ENCODE peak calls at places on chromosomes 6 and 20, in four cellular contexts. One of them, this sample, is unnamed.

GRCh38 chr6:1291381-1291780 is 20.5 kb upstream of the FOXQ1 start:
- DNase-seq in IMR-90: no peak
- DNase-seq in mesenchymal stem cell: no peak
- DNase-seq in neuronal stem cell: no peak
- DNase-seq in this sample: no peak

GRCh38 chr6:55882731-55883595 is 7.6 kb upstream of the BMP5 start:
- DNase-seq in IMR-90: peak; percentile 84
- DNase-seq in mesenchymal stem cell: peak; percentile 73
- DNase-seq in neuronal stem cell: no peak
- DNase-seq in this sample: peak; percentile 59

GRCh38 chr6:67393356-67393755 is 1241.7 kb upstream of the ADGRB3 start:
- DNase-seq in IMR-90: no peak
- DNase-seq in mesenchymal stem cell: no peak
- DNase-seq in neuronal stem cell: no peak
- DNase-seq in this sample: no peak

GRCh38 chr6:108632441-108632840 is 71.7 kb downstream of the FOXO3 start:
- DNase-seq in IMR-90: no peak
- DNase-seq in mesenchymal stem cell: no peak
- DNase-seq in neuronal stem cell: no peak
- DNase-seq in this sample: no peak

GRCh38 chr20:58160451-58161051 is 67.9 kb downstream of the ANKRD60 start:
- DNase-seq in IMR-90: peak; percentile 17
- DNase-seq in mesenchymal stem cell: no peak
- DNase-seq in neuronal stem cell: no peak
- DNase-seq in this sample: no peak

GRCh38 chr20:36298061-36298460 is 8.1 kb upstream of the DLGAP4 start:
- DNase-seq in IMR-90: no peak
- DNase-seq in mesenchymal stem cell: no peak
- DNase-seq in neuronal stem cell: no peak
- DNase-seq in this sample: no peak

GRCh38 chr20:17431621-17432364 is 99.4 kb downstream of the BFSP1 start:
- DNase-seq in IMR-90: peak; percentile 44
- DNase-seq in mesenchymal stem cell: peak; percentile 50
- DNase-seq in neuronal stem cell: peak; percentile 72
- DNase-seq in this sample: peak; percentile 45

GRCh38 chr6:69631552-69632346 is 165.1 kb downstream of the LMBRD1 start:
- DNase-seq in IMR-90: no peak
- DNase-seq in mesenchymal stem cell: no peak
- DNase-seq in neuronal stem cell: peak; percentile 11
- DNase-seq in this sample: no peak

GRCh38 chr6:157898169-157898568 is 75.1 kb downstream of the SNX9 start:
- DNase-seq in IMR-90: no peak
- DNase-seq in mesenchymal stem cell: no peak
- DNase-seq in neuronal stem cell: no peak
- DNase-seq in this sample: no peak

GRCh38 chr20:33441142-33441955 is 2.2 kb downstream of the SNTA1 start:
- DNase-seq in IMR-90: no peak
- DNase-seq in mesenchymal stem cell: no peak
- DNase-seq in neuronal stem cell: no peak
- DNase-seq in this sample: peak; percentile 37

GRCh38 chr6:42367353-42368011 is 84.2 kb downstream of the TRERF1 start:
- DNase-seq in IMR-90: peak; percentile 60
- DNase-seq in mesenchymal stem cell: peak; percentile 81
- DNase-seq in neuronal stem cell: no peak
- DNase-seq in this sample: no peak

GRCh38 chr6:33655155-33655554 is 34.0 kb downstream of the ITPR3 start:
- DNase-seq in IMR-90: no peak
- DNase-seq in mesenchymal stem cell: no peak
- DNase-seq in neuronal stem cell: no peak
- DNase-seq in this sample: no peak

GRCh38 chr6:3306848-3307247 is 48.1 kb downstream of the PSMG4 start:
- DNase-seq in IMR-90: no peak
- DNase-seq in mesenchymal stem cell: no peak
- DNase-seq in neuronal stem cell: no peak
- DNase-seq in this sample: no peak
- H2BK5ac ChIP-seq in IMR-90: no peak overlapping the region
- H2BK5ac ChIP-seq in mesenchymal stem cell: no peak overlapping the region
- H2BK5ac ChIP-seq in neuronal stem cell: peak overlapping the region; percentile 39
- H2BK5ac ChIP-seq in this sample: no peak overlapping the region

DNA sequence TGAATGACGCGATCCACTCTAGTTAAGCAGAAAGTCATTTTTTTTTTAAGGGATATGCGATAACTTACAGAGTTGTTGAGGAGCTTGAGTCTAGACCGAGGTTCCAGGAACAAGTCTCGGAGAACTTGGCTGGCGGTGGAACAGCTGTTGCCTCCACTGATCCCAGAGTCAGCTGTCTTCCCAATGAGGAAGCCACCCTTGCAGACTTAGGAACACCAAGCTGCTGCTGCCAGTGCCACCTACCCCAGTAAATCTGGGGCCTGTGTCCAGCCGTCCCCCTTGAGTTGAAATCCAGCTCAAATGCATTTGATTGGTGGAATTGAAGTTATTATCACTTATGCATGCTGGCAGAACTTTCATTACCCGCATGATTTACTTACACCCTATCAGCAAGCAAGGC is 6.7 kb downstream of the PFDN4 start:
- DNase-seq in IMR-90: no peak
- DNase-seq in mesenchymal stem cell: no peak
- DNase-seq in neuronal stem cell: no peak
- DNase-seq in this sample: no peak
- H2BK5ac ChIP-seq in IMR-90: no peak overlapping the region
- H2BK5ac ChIP-seq in mesenchymal stem cell: no peak overlapping the region
- H2BK5ac ChIP-seq in neuronal stem cell: no peak overlapping the region
- H2BK5ac ChIP-seq in this sample: no peak overlapping the region

GRCh38 chr20:35269055-35269781 is 8.7 kb downstream of the MMP24OS start:
- DNase-seq in IMR-90: peak; percentile 62
- DNase-seq in mesenchymal stem cell: peak; percentile 73
- DNase-seq in neuronal stem cell: peak; percentile 77
- DNase-seq in this sample: peak; percentile 90

GRCh38 chr20:35271904-35272303 is 6.0 kb downstream of the MMP24OS start:
- DNase-seq in IMR-90: peak; percentile 51
- DNase-seq in mesenchymal stem cell: no peak
- DNase-seq in neuronal stem cell: no peak
- DNase-seq in this sample: no peak

GRCh38 chr20:35267092-35267491 is 10.8 kb downstream of the MMP24OS start:
- DNase-seq in IMR-90: no peak
- DNase-seq in mesenchymal stem cell: no peak
- DNase-seq in neuronal stem cell: no peak
- DNase-seq in this sample: no peak

GRCh38 chr20:35271073-35271882 is 6.6 kb downstream of the MMP24OS start:
- DNase-seq in IMR-90: no peak
- DNase-seq in mesenchymal stem cell: no peak
- DNase-seq in neuronal stem cell: no peak
- DNase-seq in this sample: peak; percentile 84

DNA sequence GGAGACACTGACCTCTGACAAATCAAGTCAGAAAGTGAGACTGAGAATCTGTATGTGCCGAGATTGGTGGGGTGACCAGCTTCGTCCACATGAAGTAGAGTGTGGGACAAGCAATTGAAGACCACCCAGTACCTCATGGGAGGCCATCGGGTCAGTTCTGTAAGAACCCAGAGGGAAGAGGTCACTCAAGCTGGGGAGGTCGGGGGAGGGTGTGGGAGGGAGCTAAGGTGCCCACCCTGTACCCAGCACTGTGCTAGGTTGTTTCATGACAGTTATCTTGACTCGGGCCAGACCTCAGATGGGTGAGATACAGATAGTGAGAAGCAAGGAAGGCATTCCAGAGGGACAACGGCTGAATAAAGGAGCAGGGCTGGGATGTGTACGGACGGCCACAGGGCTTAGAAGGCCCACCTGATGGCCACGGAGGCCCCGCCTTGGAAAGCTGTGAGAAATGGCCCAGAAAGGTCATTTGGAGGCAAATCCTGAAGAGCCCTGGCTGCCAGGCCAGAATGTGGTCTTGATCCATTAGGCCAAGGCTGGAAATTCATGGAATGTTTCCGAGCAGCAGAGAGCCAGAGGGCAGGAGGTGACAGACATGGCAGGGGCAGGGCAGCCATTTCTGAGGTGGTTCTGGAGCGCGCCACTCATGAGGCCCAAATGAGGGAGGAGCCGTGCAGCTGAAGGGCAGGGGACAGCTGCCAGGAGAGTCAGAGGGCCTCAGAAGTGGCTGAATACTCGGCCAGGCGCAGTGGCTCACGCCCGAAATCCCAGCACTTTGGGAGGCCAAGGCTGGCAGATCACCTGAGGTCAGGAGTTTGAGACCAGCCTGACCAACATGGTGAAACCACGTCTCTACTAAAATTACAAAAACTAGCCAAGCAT is 7.7 kb downstream of the MMP24OS start:
- DNase-seq in IMR-90: no peak
- DNase-seq in mesenchymal stem cell: no peak
- DNase-seq in neuronal stem cell: no peak
- DNase-seq in this sample: peak; percentile 66
- H2BK5ac ChIP-seq in IMR-90: no peak overlapping the region
- H2BK5ac ChIP-seq in mesenchymal stem cell: no peak overlapping the region
- H2BK5ac ChIP-seq in neuronal stem cell: no peak overlapping the region
- H2BK5ac ChIP-seq in this sample: no peak overlapping the region

DNA sequence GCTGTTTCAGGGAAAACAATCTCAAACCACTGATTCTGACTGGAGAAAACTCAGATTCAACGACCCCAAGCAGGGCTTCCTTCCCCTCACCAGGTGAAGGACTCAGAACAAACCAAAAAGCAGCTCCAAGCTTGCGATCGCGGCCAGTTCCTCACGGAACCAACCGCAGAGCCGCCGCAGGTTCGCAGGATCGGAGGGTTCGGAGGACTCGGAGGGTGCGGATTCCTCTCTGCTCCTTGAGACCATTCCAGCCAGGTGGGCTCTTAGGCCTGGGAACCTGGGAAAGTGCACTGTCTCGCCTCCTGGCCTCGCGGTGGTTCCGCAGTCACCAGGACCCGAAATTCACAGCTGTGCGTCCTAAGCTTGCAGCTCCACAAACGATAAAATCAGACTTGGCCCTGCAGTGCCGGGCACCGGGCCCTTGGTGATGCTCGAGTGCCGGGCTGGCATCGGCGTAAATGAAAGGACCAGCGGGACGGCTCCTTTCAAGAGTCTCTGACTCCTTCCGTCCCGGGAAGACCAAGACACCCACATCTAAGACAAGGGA is 70.0 kb upstream of the PRSS16 start:
- DNase-seq in IMR-90: peak; percentile 83
- DNase-seq in mesenchymal stem cell: peak; percentile 93
- DNase-seq in neuronal stem cell: peak; percentile 87
- DNase-seq in this sample: peak; percentile 97
- H2BK5ac ChIP-seq in IMR-90: peak overlapping the region; percentile 85
- H2BK5ac ChIP-seq in mesenchymal stem cell: peak overlapping the region; percentile 10
- H2BK5ac ChIP-seq in neuronal stem cell: peak overlapping the region; percentile 83
- H2BK5ac ChIP-seq in this sample: no peak overlapping the region

GRCh38 chr6:35922139-35922554 is 1.2 kb upstream of the SRPK1 start:
- DNase-seq in IMR-90: no peak
- DNase-seq in mesenchymal stem cell: no peak
- DNase-seq in neuronal stem cell: no peak
- DNase-seq in this sample: no peak

GRCh38 chr6:35919085-35919826 is 1.6 kb downstream of the SRPK1 start:
- DNase-seq in IMR-90: peak; percentile 57
- DNase-seq in mesenchymal stem cell: peak; percentile 80
- DNase-seq in neuronal stem cell: no peak
- DNase-seq in this sample: no peak

GRCh38 chr6:35920793-35921732 is at the start of gene SRPK1:
- DNase-seq in IMR-90: peak; percentile 74
- DNase-seq in mesenchymal stem cell: peak; percentile 81
- DNase-seq in neuronal stem cell: peak; percentile 90
- DNase-seq in this sample: peak; percentile 93

GRCh38 chr6:35916056-35916455 is 4.8 kb downstream of the SRPK1 start:
- DNase-seq in IMR-90: no peak
- DNase-seq in mesenchymal stem cell: no peak
- DNase-seq in neuronal stem cell: no peak
- DNase-seq in this sample: no peak

DNA sequence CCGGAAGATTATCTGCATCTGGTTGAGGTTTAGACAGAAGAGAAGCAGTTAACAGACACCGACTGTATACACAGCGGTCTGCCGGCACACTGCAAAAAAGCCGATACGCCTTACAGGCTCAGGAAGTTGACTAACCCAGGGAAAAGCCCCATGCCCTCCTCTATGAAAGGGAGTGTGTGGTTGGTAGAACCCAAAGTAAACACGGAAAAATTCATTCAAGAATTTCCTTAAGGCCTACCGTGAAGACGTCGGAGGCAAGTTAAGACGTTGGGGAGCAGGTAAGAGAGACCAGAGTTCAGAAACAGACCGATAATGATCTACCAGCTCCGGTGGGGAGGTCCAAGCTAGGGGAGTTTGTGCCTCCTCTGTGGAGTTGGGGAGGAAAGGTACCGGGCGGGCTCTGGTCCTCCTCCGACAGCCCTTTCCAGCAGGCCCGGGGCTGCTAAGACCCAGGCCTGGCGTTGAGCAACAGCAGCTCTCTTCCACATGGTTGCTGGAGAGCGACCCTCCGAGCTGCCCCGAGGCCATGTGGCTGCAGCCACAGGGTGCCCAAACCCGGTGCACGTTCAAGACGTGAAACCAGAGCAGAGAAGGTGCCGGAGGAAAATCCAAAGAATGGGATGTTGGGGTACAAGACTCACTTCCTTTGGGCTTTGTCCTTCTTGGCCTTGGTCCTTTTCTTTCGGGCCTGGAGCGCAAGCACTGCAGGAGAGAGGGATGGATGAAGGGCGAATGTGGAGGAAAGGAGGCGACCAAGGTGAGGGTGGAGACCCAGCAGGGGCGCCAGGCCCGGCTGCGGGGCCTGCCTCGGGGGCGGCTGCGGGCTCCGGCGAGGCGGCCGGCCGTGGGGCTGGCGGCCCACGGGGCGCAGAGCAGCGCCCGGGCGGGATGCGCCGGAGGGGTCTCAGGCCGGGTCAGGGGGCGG is 809 bp downstream of the SRPK1 start:
- DNase-seq in IMR-90: peak; percentile 78
- DNase-seq in mesenchymal stem cell: peak; percentile 88
- DNase-seq in neuronal stem cell: peak; percentile 21
- DNase-seq in this sample: peak; percentile 79
- H2BK5ac ChIP-seq in IMR-90: peak overlapping the region; percentile 73
- H2BK5ac ChIP-seq in mesenchymal stem cell: no peak overlapping the region
- H2BK5ac ChIP-seq in neuronal stem cell: no peak overlapping the region
- H2BK5ac ChIP-seq in this sample: peak overlapping the region; percentile 13

GRCh38 chr20:11852189-11852588 is 65.5 kb upstream of the BTBD3 start:
- DNase-seq in IMR-90: no peak
- DNase-seq in mesenchymal stem cell: no peak
- DNase-seq in neuronal stem cell: no peak
- DNase-seq in this sample: no peak

GRCh38 chr20:11851646-11852045 is 66.0 kb upstream of the BTBD3 start:
- DNase-seq in IMR-90: peak; percentile 8
- DNase-seq in mesenchymal stem cell: no peak
- DNase-seq in neuronal stem cell: no peak
- DNase-seq in this sample: no peak

GRCh38 chr20:11850901-11851300 is 66.8 kb upstream of the BTBD3 start:
- DNase-seq in IMR-90: peak; percentile 68
- DNase-seq in mesenchymal stem cell: peak; percentile 73
- DNase-seq in neuronal stem cell: no peak
- DNase-seq in this sample: no peak

GRCh38 chr20:11849270-11849920 is 68.3 kb upstream of the BTBD3 start:
- DNase-seq in IMR-90: peak; percentile 50
- DNase-seq in mesenchymal stem cell: peak; percentile 22
- DNase-seq in neuronal stem cell: no peak
- DNase-seq in this sample: no peak

GRCh38 chr20:11849976-11850670 is 67.6 kb upstream of the BTBD3 start:
- DNase-seq in IMR-90: peak; percentile 45
- DNase-seq in mesenchymal stem cell: peak; percentile 30
- DNase-seq in neuronal stem cell: no peak
- DNase-seq in this sample: no peak
- H2BK5ac ChIP-seq in IMR-90: peak overlapping the region; percentile 69
- H2BK5ac ChIP-seq in mesenchymal stem cell: no peak overlapping the region
- H2BK5ac ChIP-seq in neuronal stem cell: no peak overlapping the region
- H2BK5ac ChIP-seq in this sample: no peak overlapping the region